ENCODE peak calls at places on chromosomes 5 and 9, in seven cellular contexts. Z, T, B, R, Y, W and U are unnamed samples.

GRCh38 chr5:10801931-10802674 is 41.1 kb upstream of the DAP start:
- DNase-seq in Z (no peak), T (peak; percentile 36), B (no peak), R (no peak), Y (no peak), W (no peak), U (no peak)

GRCh38 chr5:73938280-73938937 is 312.4 kb downstream of the ARHGEF28 start:
- DNase-seq in Z (no peak), T (peak; percentile 80), B (no peak), R (no peak), Y (no peak), W (no peak), U (no peak)

GRCh38 chr9:131273791-131274673 is 2.3 kb downstream of the FAM78A start:
- DNase-seq in Z (no peak), T (no peak), B (no peak), R (no peak), Y (no peak), W (peak; percentile 45), U (no peak)

GRCh38 chr5:109907189-109907588 is 217.5 kb downstream of the MAN2A1 start:
- DNase-seq in Z (no peak), T (no peak), B (no peak), R (no peak), Y (no peak), W (no peak), U (no peak)

GRCh38 chr5:80695666-80696065 is 40.9 kb upstream of the DHFR start:
- DNase-seq in Z (no peak), T (no peak), B (no peak), R (no peak), Y (no peak), W (no peak), U (no peak)

GRCh38 chr5:156474251-156474650 is 147.3 kb downstream of the SGCD start:
- DNase-seq in Z (no peak), T (no peak), B (no peak), R (no peak), Y (no peak), W (no peak), U (peak; percentile 65)

GRCh38 chr9:12426198-12426864 is 266.9 kb upstream of the TYRP1 start:
- DNase-seq in Z (no peak), T (peak; percentile 65), B (no peak), R (no peak), Y (no peak), W (no peak), U (no peak)

GRCh38 chr9:137168907-137169763 is 716 bp downstream of the LRRC26 start:
- DNase-seq in Z (no peak), T (peak; percentile 96), B (no peak), R (no peak), Y (no peak), W (no peak), U (no peak)

GRCh38 chr5:3595102-3595961 is at the start of gene IRX1:
- DNase-seq in Z (no peak), T (no peak), B (no peak), R (no peak), Y (no peak), W (no peak), U (no peak)

GRCh38 chr5:151406322-151406947 is 41.0 kb upstream of the SLC36A1 start:
- DNase-seq in Z (no peak), T (peak; percentile 68), B (no peak), R (no peak), Y (no peak), W (no peak), U (no peak)